ENCODE peak calls at places on chromosomes 13 and 19, in four cellular contexts. Y is iris pigment epithelial cell, F is esophagus squamous epithelium, S is ELR. D is an unnamed sample.

GRCh38 chr13:74151859-74152258 is 17.7 kb upstream of the KLF12 start:
- DNase-seq in Y (no peak), F (no peak), S (no peak), D (no peak)

GRCh38 chr13:50129923-50130685 is 114.9 kb downstream of the KCNRG start:
- DNase-seq in Y (peak), F (no peak), S (peak), D (no peak)

GRCh38 chr13:42873081-42873480 is 91.7 kb downstream of the FAM216B start:
- DNase-seq in Y (peak), F (no peak), S (no peak), D (no peak)

GRCh38 chr13:45256254-45256653 is 55.4 kb upstream of the KCTD4 start:
- DNase-seq in Y (no peak), F (no peak), S (no peak), D (no peak)

GRCh38 chr19:2424686-2425621 is 2.4 kb downstream of the TIMM13 start:
- DNase-seq in Y (peak), F (no peak), S (peak), D (no peak)

GRCh38 chr13:108895220-108895704 is 265.9 kb downstream of the MYO16 start:
- DNase-seq in Y (peak), F (no peak), S (peak), D (no peak)

GRCh38 chr19:8609210-8610040 is 1.1 kb downstream of the ADAMTS10 start:
- DNase-seq in Y (peak), F (no peak), S (peak), D (no peak)

GRCh38 chr13:111852701-111853100 is 214.2 kb upstream of the SOX1 start:
- DNase-seq in Y (no peak), F (no peak), S (no peak), D (no peak)

GRCh38 chr13:23608704-23609413 is 38.6 kb downstream of the TNFRSF19 start:
- DNase-seq in Y (peak), F (no peak), S (peak), D (no peak)

GRCh38 chr13:36352350-36352749 is 6.2 kb upstream of the SPART start:
- DNase-seq in Y (peak), F (no peak), S (peak), D (no peak)

GRCh38 chr19:55210120-55210493 is 806 bp upstream of the PTPRH start:
- DNase-seq in Y (peak), F (no peak), S (peak), D (no peak)

GRCh38 chr19:29965529-29965928 is 23.5 kb downstream of the URI1 start:
- DNase-seq in Y (peak), F (no peak), S (peak), D (no peak)

GRCh38 chr13:84263354-84264069 is 381.2 kb upstream of the SLITRK1 start:
- DNase-seq in Y (no peak), F (no peak), S (no peak), D (no peak)

GRCh38 chr13:105925496-105925895 is 610.0 kb downstream of the EFNB2 start:
- DNase-seq in Y (peak), F (no peak), S (peak), D (no peak)

GRCh38 chr13:48842316-48842715 is 133.4 kb upstream of the FNDC3A start:
- DNase-seq in Y (no peak), F (no peak), S (no peak), D (no peak)

GRCh38 chr13:98632971-98633370 is 56.1 kb upstream of the STK24 start:
- DNase-seq in Y (peak), F (no peak), S (peak), D (no peak)

GRCh38 chr19:5820785-5821184 is 15.9 kb downstream of the NRTN start:
- DNase-seq in Y (no peak), F (no peak), S (no peak), D (no peak)

GRCh38 chr19:48992571-48993174 is 436 bp downstream of the GYS1 start:
- DNase-seq in Y (no peak), F (no peak), S (no peak), D (no peak)

GRCh38 chr19:55993492-55993891 is 6.9 kb downstream of the NLRP5 start:
- DNase-seq in Y (no peak), F (no peak), S (no peak), D (no peak)

GRCh38 chr13:20702945-20703784 is at the start of gene IL17D:
- DNase-seq in Y (no peak), F (no peak), S (peak), D (no peak)

GRCh38 chr13:58397596-58398387 is 766.2 kb downstream of the PCDH17 start:
- DNase-seq in Y (no peak), F (no peak), S (no peak), D (no peak)

GRCh38 chr19:49165111-49165750 is 7.6 kb downstream of the TRPM4 start:
- DNase-seq in Y (no peak), F (no peak), S (no peak), D (no peak)

GRCh38 chr19:2503521-2504109 is 27.7 kb downstream of the GADD45B start:
- DNase-seq in Y (peak), F (no peak), S (peak), D (peak)

GRCh38 chr19:39946532-39946931 is 12.1 kb upstream of the FCGBP start:
- DNase-seq in Y (peak), F (no peak), S (peak), D (no peak)

GRCh38 chr19:2547033-2547680 is 71.2 kb downstream of the GADD45B start:
- DNase-seq in Y (no peak), F (no peak), S (no peak), D (no peak)